ENCODE peak calls at places on chromosomes 7 and 10, in eight cellular contexts. One of them, this sample, is unnamed.

GRCh38 chr7:21412953-21413352 is 14.9 kb upstream of the SP4 start:
- DNase-seq in astrocyte of the cerebellum: no peak
- DNase-seq in psoas muscle: no peak
- DNase-seq in neural progenitor cell: peak
- DNase-seq in upper lobe of right lung: no peak
- DNase-seq in CD8-positive, alpha-beta T cell: no peak
- DNase-seq in AG10803: no peak
- DNase-seq in prostate gland: no peak
- DNase-seq in this sample: no peak

GRCh38 chr10:2949948-2950354 is 117.4 kb upstream of the PFKP start:
- DNase-seq in astrocyte of the cerebellum: peak
- DNase-seq in psoas muscle: no peak
- DNase-seq in neural progenitor cell: no peak
- DNase-seq in upper lobe of right lung: no peak
- DNase-seq in CD8-positive, alpha-beta T cell: no peak
- DNase-seq in AG10803: peak
- DNase-seq in prostate gland: no peak
- DNase-seq in this sample: no peak

GRCh38 chr10:26296351-26296750 is 79.8 kb downstream of the GAD2 start:
- DNase-seq in astrocyte of the cerebellum: no peak
- DNase-seq in psoas muscle: no peak
- DNase-seq in neural progenitor cell: no peak
- DNase-seq in upper lobe of right lung: no peak
- DNase-seq in CD8-positive, alpha-beta T cell: no peak
- DNase-seq in AG10803: no peak
- DNase-seq in prostate gland: no peak
- DNase-seq in this sample: no peak

GRCh38 chr10:114987995-114988394 is 50.0 kb downstream of the TRUB1 start:
- DNase-seq in astrocyte of the cerebellum: no peak
- DNase-seq in psoas muscle: no peak
- DNase-seq in neural progenitor cell: no peak
- DNase-seq in upper lobe of right lung: no peak
- DNase-seq in CD8-positive, alpha-beta T cell: no peak
- DNase-seq in AG10803: peak
- DNase-seq in prostate gland: no peak
- DNase-seq in this sample: no peak

GRCh38 chr10:62817120-62817762 is 1.1 kb upstream of the EGR2 start:
- DNase-seq in astrocyte of the cerebellum: no peak
- DNase-seq in psoas muscle: peak
- DNase-seq in neural progenitor cell: peak
- DNase-seq in upper lobe of right lung: peak
- DNase-seq in CD8-positive, alpha-beta T cell: peak
- DNase-seq in AG10803: peak
- DNase-seq in prostate gland: peak
- DNase-seq in this sample: no peak

GRCh38 chr10:130400890-130401289 is 264.7 kb downstream of the GLRX3 start:
- DNase-seq in astrocyte of the cerebellum: no peak
- DNase-seq in psoas muscle: no peak
- DNase-seq in neural progenitor cell: no peak
- DNase-seq in upper lobe of right lung: no peak
- DNase-seq in CD8-positive, alpha-beta T cell: no peak
- DNase-seq in AG10803: no peak
- DNase-seq in prostate gland: no peak
- DNase-seq in this sample: no peak

GRCh38 chr10:112475565-112476233 is 28.7 kb downstream of the VTI1A start:
- DNase-seq in astrocyte of the cerebellum: peak
- DNase-seq in psoas muscle: no peak
- DNase-seq in neural progenitor cell: no peak
- DNase-seq in upper lobe of right lung: no peak
- DNase-seq in CD8-positive, alpha-beta T cell: no peak
- DNase-seq in AG10803: peak
- DNase-seq in prostate gland: no peak
- DNase-seq in this sample: no peak

GRCh38 chr7:113548561-113548960 is 370.2 kb downstream of the PPP1R3A start:
- DNase-seq in astrocyte of the cerebellum: no peak
- DNase-seq in psoas muscle: no peak
- DNase-seq in neural progenitor cell: no peak
- DNase-seq in upper lobe of right lung: no peak
- DNase-seq in CD8-positive, alpha-beta T cell: no peak
- DNase-seq in AG10803: no peak
- DNase-seq in prostate gland: no peak
- DNase-seq in this sample: peak

GRCh38 chr7:12708314-12708713 is 20.9 kb downstream of the ARL4A start:
- DNase-seq in astrocyte of the cerebellum: no peak
- DNase-seq in psoas muscle: no peak
- DNase-seq in neural progenitor cell: no peak
- DNase-seq in upper lobe of right lung: no peak
- DNase-seq in CD8-positive, alpha-beta T cell: no peak
- DNase-seq in AG10803: no peak
- DNase-seq in prostate gland: no peak
- DNase-seq in this sample: no peak

GRCh38 chr7:36062159-36062815 is 90.8 kb upstream of the EEPD1 start:
- DNase-seq in astrocyte of the cerebellum: no peak
- DNase-seq in psoas muscle: peak
- DNase-seq in neural progenitor cell: no peak
- DNase-seq in upper lobe of right lung: no peak
- DNase-seq in CD8-positive, alpha-beta T cell: no peak
- DNase-seq in AG10803: peak
- DNase-seq in prostate gland: no peak
- DNase-seq in this sample: no peak

GRCh38 chr10:132021504-132022143 is 39.9 kb upstream of the BNIP3 start:
- DNase-seq in astrocyte of the cerebellum: no peak
- DNase-seq in psoas muscle: no peak
- DNase-seq in neural progenitor cell: no peak
- DNase-seq in upper lobe of right lung: no peak
- DNase-seq in CD8-positive, alpha-beta T cell: no peak
- DNase-seq in AG10803: no peak
- DNase-seq in prostate gland: no peak
- DNase-seq in this sample: no peak

DNA sequence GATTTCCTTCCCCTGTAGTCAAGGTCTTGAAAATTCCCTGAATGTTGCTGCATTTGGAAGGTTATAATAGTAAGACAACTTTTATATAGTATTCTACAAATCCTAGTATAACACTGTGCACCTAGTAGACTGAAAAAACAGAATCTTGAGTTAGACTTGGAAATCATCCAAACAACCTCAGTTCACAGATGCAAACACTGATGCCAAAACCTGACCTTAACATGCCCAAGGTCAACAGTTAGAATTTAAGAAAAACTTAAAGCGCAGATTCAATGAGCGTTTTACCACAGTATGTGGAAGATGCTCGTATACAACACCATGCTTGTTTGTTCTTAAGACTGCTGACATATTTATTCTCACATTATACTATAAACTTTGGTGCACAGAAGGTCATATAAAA is 3.0 kb downstream of the PIP4K2A start:
- DNase-seq in astrocyte of the cerebellum: no peak
- DNase-seq in psoas muscle: no peak
- DNase-seq in neural progenitor cell: no peak
- DNase-seq in upper lobe of right lung: no peak
- DNase-seq in CD8-positive, alpha-beta T cell: no peak
- DNase-seq in AG10803: no peak
- DNase-seq in prostate gland: no peak
- DNase-seq in this sample: no peak
- H3K4me3 ChIP-seq in astrocyte of the cerebellum: no peak
- H3K4me3 ChIP-seq in psoas muscle: no peak
- H3K4me3 ChIP-seq in neural progenitor cell: no peak
- H3K4me3 ChIP-seq in upper lobe of right lung: peak
- H3K4me3 ChIP-seq in CD8-positive, alpha-beta T cell: peak
- H3K4me3 ChIP-seq in AG10803: no peak
- H3K4me3 ChIP-seq in prostate gland: no peak
- H3K4me3 ChIP-seq in this sample: peak

GRCh38 chr7:64174328-64174727 is 32.7 kb upstream of the ZNF735 start:
- DNase-seq in astrocyte of the cerebellum: no peak
- DNase-seq in psoas muscle: no peak
- DNase-seq in neural progenitor cell: no peak
- DNase-seq in upper lobe of right lung: no peak
- DNase-seq in CD8-positive, alpha-beta T cell: no peak
- DNase-seq in AG10803: no peak
- DNase-seq in prostate gland: no peak
- DNase-seq in this sample: no peak
- H3K4me3 ChIP-seq in astrocyte of the cerebellum: no peak
- H3K4me3 ChIP-seq in psoas muscle: no peak
- H3K4me3 ChIP-seq in neural progenitor cell: no peak
- H3K4me3 ChIP-seq in upper lobe of right lung: no peak
- H3K4me3 ChIP-seq in CD8-positive, alpha-beta T cell: no peak
- H3K4me3 ChIP-seq in AG10803: no peak
- H3K4me3 ChIP-seq in prostate gland: no peak
- H3K4me3 ChIP-seq in this sample: no peak

GRCh38 chr10:15472008-15472407 is 100.9 kb upstream of the FAM171A1 start:
- DNase-seq in astrocyte of the cerebellum: no peak
- DNase-seq in psoas muscle: no peak
- DNase-seq in neural progenitor cell: peak
- DNase-seq in upper lobe of right lung: no peak
- DNase-seq in CD8-positive, alpha-beta T cell: no peak
- DNase-seq in AG10803: no peak
- DNase-seq in prostate gland: no peak
- DNase-seq in this sample: no peak
- H3K4me3 ChIP-seq in astrocyte of the cerebellum: no peak
- H3K4me3 ChIP-seq in psoas muscle: no peak
- H3K4me3 ChIP-seq in neural progenitor cell: peak
- H3K4me3 ChIP-seq in upper lobe of right lung: no peak
- H3K4me3 ChIP-seq in CD8-positive, alpha-beta T cell: no peak
- H3K4me3 ChIP-seq in AG10803: no peak
- H3K4me3 ChIP-seq in prostate gland: no peak
- H3K4me3 ChIP-seq in this sample: no peak

DNA sequence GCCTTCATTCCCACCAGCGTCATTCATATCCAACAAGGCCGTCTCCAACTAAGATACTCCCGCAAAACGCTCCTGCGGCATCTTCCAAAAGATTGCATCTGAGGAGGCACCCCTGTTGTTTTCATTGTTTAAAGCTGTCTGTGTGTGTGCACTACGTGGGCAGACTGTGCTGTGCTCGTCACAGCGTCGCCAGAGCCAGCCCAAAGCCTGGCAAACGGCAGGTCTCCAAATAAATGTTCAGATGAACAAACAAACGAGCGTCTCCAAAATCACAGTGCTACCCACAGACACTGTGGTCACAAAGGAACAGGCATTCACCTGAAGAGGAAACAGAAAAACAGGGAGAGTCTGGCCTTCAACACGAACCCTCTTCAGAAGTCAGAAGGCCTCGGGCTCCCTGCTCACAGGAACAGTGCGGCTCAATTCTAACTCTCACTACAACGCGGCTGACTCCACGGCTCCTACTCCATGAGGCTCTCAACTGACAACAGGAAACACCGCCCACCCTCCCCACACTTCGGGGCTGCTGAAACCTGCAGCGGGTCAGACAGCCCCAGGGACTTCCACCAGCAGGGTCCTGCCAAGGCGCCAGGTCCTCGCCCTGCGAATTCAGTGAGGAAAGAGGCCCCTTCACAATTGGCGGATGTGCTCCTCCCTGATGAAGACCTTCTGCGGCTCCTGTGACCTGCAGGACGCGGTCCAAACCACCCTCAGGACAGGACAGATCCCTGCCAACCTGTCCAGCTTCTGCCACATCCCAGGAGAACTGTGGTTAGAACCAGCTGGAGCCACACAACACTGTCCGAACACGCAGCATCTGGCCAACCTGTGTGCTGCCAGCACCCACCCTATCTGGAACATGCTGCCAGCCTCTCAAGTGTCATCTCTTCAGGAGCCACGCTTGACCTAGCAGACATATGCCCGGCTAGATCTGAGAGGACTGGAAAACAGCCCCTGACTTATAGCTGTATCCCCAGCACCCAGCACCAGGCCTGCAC is 36.1 kb downstream of the MAD1L1 start:
- DNase-seq in astrocyte of the cerebellum: no peak
- DNase-seq in psoas muscle: no peak
- DNase-seq in neural progenitor cell: no peak
- DNase-seq in upper lobe of right lung: peak
- DNase-seq in CD8-positive, alpha-beta T cell: no peak
- DNase-seq in AG10803: no peak
- DNase-seq in prostate gland: no peak
- DNase-seq in this sample: no peak
- H3K4me3 ChIP-seq in astrocyte of the cerebellum: no peak
- H3K4me3 ChIP-seq in psoas muscle: no peak
- H3K4me3 ChIP-seq in neural progenitor cell: no peak
- H3K4me3 ChIP-seq in upper lobe of right lung: no peak
- H3K4me3 ChIP-seq in CD8-positive, alpha-beta T cell: no peak
- H3K4me3 ChIP-seq in AG10803: no peak
- H3K4me3 ChIP-seq in prostate gland: no peak
- H3K4me3 ChIP-seq in this sample: no peak

GRCh38 chr7:13980474-13980873 is 9.0 kb downstream of the ETV1 start:
- DNase-seq in astrocyte of the cerebellum: no peak
- DNase-seq in psoas muscle: no peak
- DNase-seq in neural progenitor cell: no peak
- DNase-seq in upper lobe of right lung: no peak
- DNase-seq in CD8-positive, alpha-beta T cell: no peak
- DNase-seq in AG10803: no peak
- DNase-seq in prostate gland: no peak
- DNase-seq in this sample: no peak
- H3K4me3 ChIP-seq in astrocyte of the cerebellum: no peak
- H3K4me3 ChIP-seq in psoas muscle: no peak
- H3K4me3 ChIP-seq in neural progenitor cell: no peak
- H3K4me3 ChIP-seq in upper lobe of right lung: peak
- H3K4me3 ChIP-seq in CD8-positive, alpha-beta T cell: no peak
- H3K4me3 ChIP-seq in AG10803: peak
- H3K4me3 ChIP-seq in prostate gland: no peak
- H3K4me3 ChIP-seq in this sample: peak

DNA sequence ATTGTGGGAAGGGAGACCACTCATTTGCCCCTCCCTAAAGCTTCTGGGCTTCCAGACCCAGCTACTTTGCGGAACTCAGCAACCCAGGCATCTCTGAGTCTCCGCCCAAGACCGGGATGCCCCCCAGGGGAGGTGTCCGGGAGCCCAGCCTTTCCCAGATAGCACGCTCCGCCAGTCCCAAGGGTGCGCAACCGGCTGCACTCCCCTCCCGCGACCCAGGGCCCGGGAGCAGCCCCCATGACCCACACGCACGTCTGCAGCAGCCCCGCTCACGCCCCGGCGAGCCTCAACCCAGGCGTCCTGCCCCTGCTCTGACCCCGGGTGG is at the start of gene EPO:
- DNase-seq in astrocyte of the cerebellum: no peak
- DNase-seq in psoas muscle: no peak
- DNase-seq in neural progenitor cell: peak
- DNase-seq in upper lobe of right lung: no peak
- DNase-seq in CD8-positive, alpha-beta T cell: no peak
- DNase-seq in AG10803: no peak
- DNase-seq in prostate gland: no peak
- DNase-seq in this sample: no peak
- H3K4me3 ChIP-seq in astrocyte of the cerebellum: no peak
- H3K4me3 ChIP-seq in psoas muscle: no peak
- H3K4me3 ChIP-seq in neural progenitor cell: peak
- H3K4me3 ChIP-seq in upper lobe of right lung: no peak
- H3K4me3 ChIP-seq in CD8-positive, alpha-beta T cell: no peak
- H3K4me3 ChIP-seq in AG10803: peak
- H3K4me3 ChIP-seq in prostate gland: peak
- H3K4me3 ChIP-seq in this sample: no peak

This sample was measured in epithelial cell of proximal tubule.